ENCODE peak calls at places on chromosome 3, in four cellular contexts. D is HFFc6, F is AG09319, B is choroid plexus epithelial cell. N is an unnamed sample.

GRCh38 chr3:27166888-27167287 is 202.3 kb downstream of the NEK10 start:
- DNase-seq in D (peak), F (peak), B (peak), N (no peak)

GRCh38 chr3:115478359-115478758 is 145.0 kb upstream of the GAP43 start:
- DNase-seq in D (no peak), F (no peak), B (no peak), N (no peak)

GRCh38 chr3:96960661-96961330 is 146.4 kb downstream of the EPHA6 start:
- DNase-seq in D (no peak), F (no peak), B (no peak), N (no peak)

GRCh38 chr3:37225481-37225880 is 51.1 kb upstream of the LRRFIP2 start:
- DNase-seq in D (no peak), F (no peak), B (no peak), N (no peak)

GRCh38 chr3:31448035-31448881 is 84.5 kb upstream of the STT3B start:
- DNase-seq in D (no peak), F (no peak), B (peak), N (no peak)

GRCh38 chr3:133932009-133932408 is 36.3 kb upstream of the RAB6B start:
- DNase-seq in D (no peak), F (no peak), B (no peak), N (no peak)

GRCh38 chr3:83454353-83454752 is 1504.4 kb upstream of the CADM2 start:
- DNase-seq in D (no peak), F (no peak), B (no peak), N (no peak)

GRCh38 chr3:131361464-131362421 is 19.8 kb upstream of the NUDT16 start:
- DNase-seq in D (no peak), F (no peak), B (peak), N (peak)

GRCh38 chr3:130834476-130834875 is 59.4 kb upstream of the ATP2C1 start:
- DNase-seq in D (peak), F (no peak), B (peak), N (no peak)

GRCh38 chr3:99817437-99818240 is at the start of gene CMSS1:
- DNase-seq in D (peak), F (peak), B (peak), N (peak)
- TF ChIP-seq CTCF in D (peak), F (peak), B (peak), N (no peak)

DNA sequence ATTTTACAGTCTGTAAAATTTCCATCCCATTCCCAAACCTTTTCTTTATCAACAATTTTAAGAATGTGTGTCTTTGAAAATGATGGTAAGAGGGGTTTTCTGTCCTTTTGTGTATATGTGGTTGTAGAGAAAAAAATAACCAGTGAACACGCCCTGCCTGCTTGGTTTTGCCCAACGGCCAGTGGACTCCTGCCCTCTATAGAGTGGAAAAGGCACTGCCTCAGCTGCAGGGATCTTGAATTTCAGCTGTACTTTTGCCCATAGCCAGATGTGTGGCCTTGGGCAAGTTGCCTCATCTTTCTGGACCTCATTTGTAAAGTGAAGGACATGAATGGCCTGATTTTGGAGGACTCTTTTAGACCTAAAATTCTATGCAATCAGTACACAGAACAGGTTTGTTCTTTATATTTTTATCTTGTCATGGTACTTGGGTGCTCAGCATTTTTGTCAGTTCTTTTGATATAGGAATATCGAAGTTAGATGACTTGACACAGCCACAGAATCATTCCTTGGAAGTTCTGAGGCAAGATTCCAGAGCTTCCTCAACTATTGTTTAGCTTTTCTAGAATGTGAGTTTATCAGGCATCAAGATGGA is 81.0 kb downstream of the CLDN11 start:
- DNase-seq in D (peak), F (peak), B (peak), N (no peak)
- TF ChIP-seq CTCF in D (peak), F (peak), B (peak), N (peak)

GRCh38 chr3:156509209-156510174 is 45.4 kb downstream of the SSR3 start:
- DNase-seq in D (peak), F (peak), B (peak), N (no peak)
- TF ChIP-seq CTCF in D (peak), F (peak), B (peak), N (peak)

GRCh38 chr3:58175429-58176184 is 35.2 kb downstream of the DNASE1L3 start:
- DNase-seq in D (no peak), F (no peak), B (peak), N (no peak)

GRCh38 chr3:58175098-58175428 is 35.7 kb downstream of the DNASE1L3 start:
- DNase-seq in D (no peak), F (no peak), B (no peak), N (no peak)

GRCh38 chr3:58173029-58173669 is 37.6 kb downstream of the DNASE1L3 start:
- DNase-seq in D (no peak), F (no peak), B (no peak), N (no peak)

GRCh38 chr3:58176185-58176530 is 34.6 kb downstream of the DNASE1L3 start:
- DNase-seq in D (no peak), F (no peak), B (no peak), N (no peak)

DNA sequence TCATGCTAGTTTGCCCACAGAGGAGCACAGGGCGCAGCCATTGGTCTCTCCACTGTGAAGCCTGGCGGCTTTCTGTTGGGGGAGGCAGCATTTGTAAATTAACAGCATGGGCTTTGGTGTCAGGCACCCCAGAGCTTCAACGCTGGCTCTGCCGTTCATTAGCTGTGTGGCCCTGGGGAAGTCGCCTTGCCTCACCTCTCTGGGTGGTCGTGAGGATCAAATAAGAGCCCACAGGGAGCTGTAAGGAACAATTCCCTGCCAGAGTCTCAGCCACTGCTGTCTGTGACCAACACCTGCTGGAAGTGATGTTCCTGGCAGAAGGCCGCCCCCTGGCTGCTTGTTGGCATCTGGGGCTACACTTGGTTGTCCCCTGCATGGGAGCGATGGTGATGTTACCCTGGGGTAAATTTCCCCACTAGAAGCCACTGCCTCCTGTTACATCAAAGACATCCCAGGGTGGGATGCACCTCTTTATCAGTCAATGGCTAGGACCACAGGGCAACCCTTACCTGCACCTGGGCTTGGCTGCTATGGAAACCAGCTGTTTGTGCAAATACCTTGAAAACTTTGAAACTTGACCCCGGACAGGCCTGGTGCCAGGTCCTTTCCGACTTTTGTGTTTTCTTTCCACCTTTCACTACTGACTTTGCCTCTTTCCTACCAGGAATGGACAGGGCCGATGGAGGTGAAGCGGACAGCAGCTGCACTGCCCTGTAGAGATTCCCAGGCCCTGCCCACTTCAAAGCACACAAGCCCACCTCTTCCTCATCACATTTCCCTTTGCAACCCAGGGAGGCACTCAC is 36.9 kb downstream of the DNASE1L3 start:
- DNase-seq in D (no peak), F (no peak), B (peak), N (no peak)
- TF ChIP-seq CTCF in D (peak), F (peak), B (peak), N (no peak)

GRCh38 chr3:72379500-72380187 is 468.6 kb downstream of the SHQ1 start:
- DNase-seq in D (no peak), F (no peak), B (no peak), N (no peak)
- TF ChIP-seq CTCF in D (no peak), F (no peak), B (no peak), N (no peak)